ENCODE peak calls at places on chromosomes 2 and 18, in five cellular contexts. D is body of pancreas, A is MCF 10A, S is mammary epithelial cell, N is A549. X is an unnamed sample.

GRCh38 chr2:179741317-179741716 is 120.1 kb downstream of the ZNF385B start:
- DNase-seq in D (no peak), A (peak), S (no peak), N (no peak), X (peak)

GRCh38 chr2:123077101-123077500 is 948.0 kb upstream of the CNTNAP5 start:
- DNase-seq in D (no peak), A (no peak), S (no peak), N (no peak), X (no peak)

GRCh38 chr18:54269924-54270844 is 867 bp downstream of the POLI start:
- DNase-seq in D (peak), A (peak), S (peak), N (peak), X (peak)

GRCh38 chr2:130834091-130834922 is 2.4 kb upstream of the ARHGEF4 start:
- DNase-seq in D (peak), A (peak), S (no peak), N (no peak), X (peak)

GRCh38 chr2:17199741-17200140 is 318.5 kb downstream of the RAD51AP2 start:
- DNase-seq in D (no peak), A (no peak), S (no peak), N (no peak), X (no peak)

GRCh38 chr2:70873541-70873940 is 37.9 kb upstream of the CD207 start:
- DNase-seq in D (no peak), A (no peak), S (no peak), N (no peak), X (no peak)

GRCh38 chr2:24576146-24576545 is 85.1 kb downstream of the NCOA1 start:
- DNase-seq in D (no peak), A (no peak), S (no peak), N (no peak), X (no peak)

GRCh38 chr2:65159921-65160320 is 30.0 kb upstream of the RAB1A start:
- DNase-seq in D (peak), A (no peak), S (no peak), N (no peak), X (no peak)

GRCh38 chr2:144519934-144520717 is at the start of gene ZEB2:
- DNase-seq in D (peak), A (peak), S (no peak), N (peak), X (peak)

GRCh38 chr18:41906528-41907256 is 48.3 kb upstream of the PIK3C3 start:
- DNase-seq in D (no peak), A (peak), S (peak), N (peak), X (peak)

GRCh38 chr2:20634430-20635095 is 16.3 kb downstream of the HS1BP3 start:
- DNase-seq in D (peak), A (peak), S (peak), N (no peak), X (peak)

GRCh38 chr2:169512525-169512924 is 3.0 kb downstream of the KLHL41 start:
- DNase-seq in D (no peak), A (no peak), S (no peak), N (no peak), X (peak)

GRCh38 chr2:186256540-186256939 is 229.5 kb upstream of the ZC3H15 start:
- DNase-seq in D (no peak), A (peak), S (peak), N (peak), X (peak)

GRCh38 chr2:146547236-146547635 is 1297.6 kb upstream of the ACVR2A start:
- DNase-seq in D (no peak), A (no peak), S (no peak), N (no peak), X (no peak)

GRCh38 chr18:9137168-9138066 is 836 bp downstream of the ANKRD12 start:
- DNase-seq in D (peak), A (peak), S (peak), N (peak), X (peak)

GRCh38 chr2:188132385-188132784 is 159.3 kb upstream of the GULP1 start:
- DNase-seq in D (peak), A (peak), S (no peak), N (no peak), X (no peak)

GRCh38 chr2:37388074-37388473 is 43.6 kb downstream of the QPCT start:
- DNase-seq in D (no peak), A (peak), S (peak), N (no peak), X (peak)

GRCh38 chr2:134739879-134740301 is 21.1 kb upstream of the TMEM163 start:
- DNase-seq in D (no peak), A (no peak), S (peak), N (no peak), X (no peak)

GRCh38 chr18:765764-766549 is 46.1 kb downstream of the YES1 start:
- DNase-seq in D (no peak), A (no peak), S (no peak), N (no peak), X (no peak)

GRCh38 chr2:88753833-88754584 is 62.5 kb downstream of the RPIA start:
- DNase-seq in D (peak), A (peak), S (peak), N (no peak), X (peak)

GRCh38 chr18:6731197-6731596 is 1.7 kb downstream of the ARHGAP28 start:
- DNase-seq in D (peak), A (peak), S (peak), N (no peak), X (peak)

GRCh38 chr2:27428978-27429541 is 629 bp downstream of the NRBP1 start:
- DNase-seq in D (peak), A (peak), S (peak), N (peak), X (peak)

GRCh38 chr2:79039944-79040343 is 14.4 kb downstream of the REG3G start:
- DNase-seq in D (peak), A (no peak), S (no peak), N (no peak), X (no peak)

GRCh38 chr2:96099861-96100798 is 16.2 kb downstream of the ADRA2B start:
- DNase-seq in D (peak), A (no peak), S (peak), N (no peak), X (no peak)

GRCh38 chr2:172096661-172097547 is 5.8 kb downstream of the DLX2 start:
- DNase-seq in D (no peak), A (peak), S (peak), N (no peak), X (peak)

GRCh38 chr18:45621068-45621511 is 5.8 kb downstream of the SLC14A2 start:
- DNase-seq in D (peak), A (peak), S (peak), N (peak), X (peak)

GRCh38 chr2:110173523-110173922 is 31.3 kb downstream of the NPHP1 start:
- DNase-seq in D (no peak), A (peak), S (peak), N (no peak), X (peak)

GRCh38 chr18:24560511-24560981 is 100.1 kb downstream of the HRH4 start:
- DNase-seq in D (no peak), A (peak), S (peak), N (no peak), X (no peak)

GRCh38 chr2:10530607-10531239 is 82.6 kb upstream of the ODC1 start:
- DNase-seq in D (no peak), A (no peak), S (no peak), N (no peak), X (no peak)

GRCh38 chr18:74289946-74290478 is 1.8 kb downstream of the CYB5A start:
- DNase-seq in D (no peak), A (peak), S (no peak), N (no peak), X (no peak)

GRCh38 chr2:232438051-232438450 is 17.9 kb upstream of the ALPI start:
- DNase-seq in D (no peak), A (no peak), S (no peak), N (no peak), X (no peak)

GRCh38 chr2:52144588-52144987 is 1112.7 kb upstream of the NRXN1 start:
- DNase-seq in D (no peak), A (no peak), S (no peak), N (no peak), X (no peak)